ENCODE peak calls at places on chromosomes 3 and 15, in six cellular contexts. U is AG10803; P is T47D; W is astrocyte; R is central memory CD4-positive, alpha-beta T cell; Q is GM12892. E is an unnamed sample.

GRCh38 chr15:32029862-32030781 is at the start of gene CHRNA7:
- DNase-seq in W (peak), R (no peak), P (peak), U (peak), Q (peak), E (peak)

GRCh38 chr3:129526121-129526900 is 2.1 kb upstream of the RHO start:
- DNase-seq in P (no peak), Q (peak), W (no peak), U (no peak), R (no peak), E (peak)

GRCh38 chr3:48598323-48599076 is 3.4 kb upstream of the COL7A1 start:
- DNase-seq in W (peak), Q (no peak), P (peak), R (no peak), U (peak), E (no peak)

GRCh38 chr3:148861277-148861869 is 3.7 kb upstream of the CPA3 start:
- DNase-seq in W (no peak), R (no peak), P (peak), Q (no peak), U (peak), E (peak)

GRCh38 chr3:161386991-161387390 is 15.7 kb upstream of the SPTSSB start:
- DNase-seq in U (no peak), P (no peak), R (no peak), Q (no peak), W (no peak), E (no peak)

GRCh38 chr3:53776494-53777101 is 69.6 kb downstream of the CHDH start:
- DNase-seq in U (peak), R (no peak), Q (no peak), W (peak), P (no peak), E (no peak)

GRCh38 chr3:125141596-125142417 is 70.7 kb downstream of the SLC12A8 start:
- DNase-seq in W (no peak), Q (peak), R (peak), U (peak), P (no peak), E (peak)

GRCh38 chr3:126512026-126512425 is 5.5 kb downstream of the UROC1 start:
- DNase-seq in P (no peak), U (no peak), W (no peak), Q (no peak), R (no peak), E (no peak)

GRCh38 chr3:44825264-44825925 is 36.3 kb upstream of the TMEM42 start:
- DNase-seq in P (no peak), W (peak), R (no peak), Q (no peak), U (peak), E (no peak)

GRCh38 chr3:142087676-142088075 is 61.7 kb downstream of the TFDP2 start:
- DNase-seq in R (no peak), U (peak), W (peak), Q (no peak), P (no peak), E (no peak)

GRCh38 chr15:41983221-41983620 is 10.9 kb upstream of the EHD4 start:
- DNase-seq in P (no peak), U (no peak), R (no peak), W (no peak), Q (no peak), E (no peak)

GRCh38 chr3:195714380-195715011 is 6.3 kb upstream of the MUC20 start:
- DNase-seq in U (peak), R (no peak), W (no peak), P (no peak), Q (no peak), E (no peak)

GRCh38 chr3:136990826-136991225 is 33.0 kb downstream of the IL20RB start:
- DNase-seq in W (no peak), Q (no peak), U (no peak), R (no peak), P (no peak), E (no peak)

GRCh38 chr15:77693576-77693975 is 60.9 kb upstream of the LINGO1 start:
- DNase-seq in R (no peak), U (no peak), P (no peak), Q (no peak), W (no peak), E (no peak)

GRCh38 chr3:13268120-13268519 is 152.0 kb downstream of the NUP210 start:
- DNase-seq in R (no peak), U (no peak), Q (no peak), P (no peak), W (no peak), E (no peak)

GRCh38 chr3:55203006-55203405 is 275.1 kb upstream of the LRTM1 start:
- DNase-seq in R (no peak), P (no peak), U (peak), W (peak), Q (no peak), E (no peak)

GRCh38 chr3:177185035-177185574 is 12.2 kb downstream of the TBL1XR1 start:
- DNase-seq in P (no peak), R (no peak), W (no peak), Q (no peak), U (no peak), E (no peak)

GRCh38 chr3:10249833-10250232 is 1.6 kb downstream of the TATDN2 start:
- DNase-seq in R (no peak), U (peak), Q (no peak), W (peak), P (no peak), E (no peak)

GRCh38 chr15:70690012-70690411 is 73.3 kb downstream of the UACA start:
- DNase-seq in W (no peak), Q (no peak), R (no peak), U (no peak), P (no peak), E (no peak)

GRCh38 chr3:177333535-177334495 is 136.5 kb upstream of the TBL1XR1 start:
- DNase-seq in W (no peak), R (no peak), U (peak), Q (no peak), P (no peak), E (no peak)

GRCh38 chr3:179450901-179451334 is 352 bp downstream of the GNB4 start:
- DNase-seq in U (peak), P (no peak), W (peak), R (peak), Q (no peak), E (no peak)

GRCh38 chr3:48407542-48408099 is 22.3 kb downstream of the PLXNB1 start:
- DNase-seq in P (no peak), Q (peak), R (no peak), W (no peak), U (no peak), E (no peak)

GRCh38 chr3:190877925-190878324 is 15.4 kb upstream of the GMNC start:
- DNase-seq in Q (no peak), W (no peak), P (no peak), U (no peak), R (no peak), E (no peak)

GRCh38 chr3:166190360-166190759 is 353.1 kb upstream of the BCHE start:
- DNase-seq in W (peak), R (no peak), U (no peak), P (no peak), Q (no peak), E (no peak)

GRCh38 chr3:141998674-141999290 is 122.3 kb downstream of the ATP1B3 start:
- DNase-seq in Q (no peak), W (no peak), U (peak), P (no peak), R (no peak), E (no peak)

GRCh38 chr3:125150525-125151436 is 61.8 kb downstream of the SLC12A8 start:
- DNase-seq in R (peak), U (no peak), Q (no peak), P (no peak), W (no peak), E (no peak)

GRCh38 chr15:61141497-61142125 is 87.5 kb downstream of the RORA start:
- DNase-seq in Q (no peak), U (no peak), P (no peak), R (no peak), W (no peak), E (no peak)

GRCh38 chr3:124800511-124801374 is 70.5 kb downstream of the UMPS start:
- DNase-seq in U (no peak), P (no peak), Q (no peak), R (no peak), W (peak), E (no peak)

E was measured in GM12891.